ENCODE peak calls at places on chromosome 21, in four cellular contexts. W, E, H and A are unnamed samples.

GRCh38 chr21:36185498-36185897 is 28.9 kb downstream of the DOP1B start:
- DNase-seq in W (no peak), H (no peak), E (no peak), A (no peak)

GRCh38 chr21:27817061-27817460 is 850.2 kb upstream of the ADAMTS5 start:
- DNase-seq in H (no peak), W (no peak), E (no peak), A (no peak)

GRCh38 chr21:44013380-44014088 is 1.4 kb downstream of the TRAPPC10 start:
- DNase-seq in E (no peak), H (peak), W (no peak), A (no peak)

GRCh38 chr21:26115899-26116298 is 54.7 kb downstream of the APP start:
- DNase-seq in E (no peak), H (no peak), W (no peak), A (no peak)

GRCh38 chr21:41830145-41830707 is 48.9 kb downstream of the PRDM15 start:
- DNase-seq in E (no peak), H (no peak), W (no peak), A (no peak)

GRCh38 chr21:39316062-39316461 is 2.6 kb upstream of the BRWD1 start:
- DNase-seq in H (no peak), E (no peak), W (no peak), A (no peak)

GRCh38 chr21:42652527-42653491 is 612 bp upstream of the PDE9A start:
- DNase-seq in W (no peak), H (peak), E (peak), A (no peak)

GRCh38 chr21:46189213-46189958 is 5.1 kb upstream of the SPATC1L start:
- DNase-seq in H (no peak), E (no peak), W (no peak), A (no peak)

GRCh38 chr21:28310711-28311110 is 682.0 kb downstream of the LTN1 start:
- DNase-seq in H (no peak), W (no peak), E (no peak), A (no peak)

GRCh38 chr21:42554251-42554937 is 40.7 kb downstream of the SLC37A1 start:
- DNase-seq in W (no peak), H (no peak), E (no peak), A (peak)

GRCh38 chr21:42312626-42313104 is 2.5 kb downstream of the TFF3 start:
- DNase-seq in H (no peak), W (peak), E (no peak), A (no peak)

GRCh38 chr21:33543505-33544129 is 779 bp downstream of the SON start:
- DNase-seq in H (no peak), E (no peak), W (no peak), A (peak)

GRCh38 chr21:46022551-46023107 is 41.1 kb downstream of the COL6A1 start:
- DNase-seq in E (no peak), H (no peak), W (peak), A (no peak)

GRCh38 chr21:17780539-17780938 is 38.6 kb downstream of the C21orf91 start:
- DNase-seq in H (peak), E (no peak), W (no peak), A (no peak)

GRCh38 chr21:40511976-40512375 is 335.0 kb downstream of the DSCAM start:
- DNase-seq in W (no peak), E (no peak), H (no peak), A (no peak)

GRCh38 chr21:45379171-45379900 is 25.6 kb upstream of the COL18A1 start:
- DNase-seq in W (no peak), H (no peak), E (no peak), A (peak)

GRCh38 chr21:35508389-35508888 is 459.3 kb upstream of the RUNX1 start:
- DNase-seq in W (peak), E (no peak), H (peak), A (no peak)

GRCh38 chr21:44709426-44710293 is 1.7 kb downstream of the TSPEAR start:
- DNase-seq in W (peak), H (peak), E (no peak), A (peak)

GRCh38 chr21:29271927-29272333 is 26.8 kb upstream of the BACH1 start:
- DNase-seq in W (no peak), E (no peak), H (no peak), A (no peak)

GRCh38 chr21:39381009-39381408 is 32.1 kb upstream of the HMGN1 start:
- DNase-seq in E (no peak), H (no peak), W (no peak), A (no peak)

GRCh38 chr21:31898898-31899630 is 26.2 kb downstream of the HUNK start:
- DNase-seq in W (no peak), E (no peak), H (no peak), A (peak)

GRCh38 chr21:36966066-36966845 is at the start of gene HLCS:
- DNase-seq in H (peak), W (peak), E (peak), A (peak)

GRCh38 chr21:42513151-42513984 is at the start of gene SLC37A1:
- DNase-seq in W (no peak), H (peak), E (no peak), A (no peak)

GRCh38 chr21:35412231-35412630 is 363.1 kb upstream of the RUNX1 start:
- DNase-seq in H (no peak), W (no peak), E (no peak), A (no peak)

GRCh38 chr21:45073301-45074047 is 906 bp upstream of the ADARB1 start:
- DNase-seq in H (peak), E (no peak), W (no peak), A (peak)

GRCh38 chr21:46457801-46458314 is 833 bp upstream of the DIP2A start:
- DNase-seq in W (no peak), E (no peak), H (peak), A (peak)

GRCh38 chr21:46228345-46229051 is at the start of gene LSS:
- DNase-seq in W (peak), E (peak), H (peak), A (peak)

GRCh38 chr21:45326169-45326833 is 38.6 kb upstream of the POFUT2 start:
- DNase-seq in H (peak), W (no peak), E (peak), A (no peak)

GRCh38 chr21:42010507-42011493 is 640 bp upstream of the ZBTB21 start:
- DNase-seq in H (peak), W (peak), E (peak), A (no peak)

GRCh38 chr21:45283611-45284455 is 3.9 kb downstream of the POFUT2 start:
- DNase-seq in E (no peak), H (no peak), W (no peak), A (peak)

GRCh38 chr21:34078915-34079314 is 5.5 kb downstream of the MRPS6 start:
- DNase-seq in W (no peak), E (no peak), H (no peak), A (no peak)

GRCh38 chr21:35619184-35619583 is 441.1 kb downstream of the SETD4 start:
- DNase-seq in E (no peak), H (no peak), W (no peak), A (no peak)